ENCODE peak calls at places on chromosomes 4 and X, in ten cellular contexts. F is AG04449, R is ovary, A is fibroblast of pulmonary artery, S is WERI-Rb-1, L is RWPE1, E is neural progenitor cell, M is GM13976, G is A549, O is uterus. K is an unnamed sample.
A peak's percentile ranks its signal among the peaks of the same experiment; 100 is the strongest.

GRCh38 chr4:126051709-126052424 is 737.1 kb downstream of the FAT4 start:
- DNase-seq in F (peak; percentile 31), R (no peak), A (peak; percentile 89), S (no peak), L (no peak), E (no peak), M (no peak), G (no peak), O (no peak), K (no peak)

GRCh38 chrX:154525606-154526490 is 9.8 kb upstream of the FAM3A start:
- DNase-seq in F (no peak), R (no peak), A (no peak), S (no peak), L (no peak), E (no peak), M (no peak), G (peak; percentile 57), O (no peak), K (no peak)

GRCh38 chr4:60799214-60799613 is 400.9 kb upstream of the ADGRL3 start:
- DNase-seq in F (no peak), R (no peak), A (no peak), S (no peak), L (no peak), E (no peak), M (no peak), G (no peak), O (no peak), K (no peak)

GRCh38 chr4:37540486-37540885 is 145.7 kb downstream of the RELL1 start:
- DNase-seq in F (no peak), R (no peak), A (peak; percentile 41), S (no peak), L (no peak), E (peak; percentile 78), M (no peak), G (no peak), O (no peak), K (no peak)

GRCh38 chrX:117840645-117841044 is 276.0 kb downstream of the KLHL13 start:
- DNase-seq in F (no peak), R (no peak), A (no peak), S (no peak), L (no peak), E (no peak), M (no peak), G (no peak), O (no peak), K (no peak)

GRCh38 chr4:187021436-187022205 is 298.0 kb upstream of the FAT1 start:
- DNase-seq in F (no peak), R (no peak), A (no peak), S (no peak), L (no peak), E (no peak), M (no peak), G (no peak), O (no peak), K (no peak)

GRCh38 chr4:138190452-138190858 is 51.7 kb downstream of the SLC7A11 start:
- DNase-seq in F (no peak), R (no peak), A (no peak), S (no peak), L (no peak), E (no peak), M (peak; percentile 38), G (no peak), O (no peak), K (no peak)

GRCh38 chr4:1029957-1030520 is 18.6 kb downstream of the FGFRL1 start:
- DNase-seq in F (no peak), R (no peak), A (no peak), S (no peak), L (no peak), E (no peak), M (no peak), G (no peak), O (no peak), K (no peak)

GRCh38 chrX:103791233-103791632 is 14.6 kb downstream of the PLP1 start:
- DNase-seq in F (no peak), R (no peak), A (no peak), S (no peak), L (no peak), E (peak; percentile 24), M (no peak), G (no peak), O (no peak), K (no peak)

GRCh38 chr4:159481936-159482335 is 379.1 kb downstream of the RAPGEF2 start:
- DNase-seq in F (no peak), R (no peak), A (no peak), S (no peak), L (peak; percentile 22), E (no peak), M (no peak), G (no peak), O (no peak), K (no peak)

GRCh38 chr4:174365018-174365587 is 81.4 kb downstream of the CEP44 start:
- DNase-seq in F (no peak), R (no peak), A (peak; percentile 70), S (no peak), L (peak; percentile 8), E (peak; percentile 46), M (no peak), G (peak; percentile 53), O (no peak), K (no peak)

GRCh38 chr4:100022792-100023222 is 72.7 kb upstream of the H2AZ1 start:
- DNase-seq in F (no peak), R (no peak), A (peak; percentile 16), S (no peak), L (no peak), E (peak; percentile 32), M (no peak), G (no peak), O (no peak), K (no peak)

GRCh38 chr4:128355301-128355700 is 67.7 kb upstream of the PGRMC2 start:
- DNase-seq in F (no peak), R (no peak), A (no peak), S (no peak), L (no peak), E (no peak), M (no peak), G (peak; percentile 88), O (no peak), K (no peak)

GRCh38 chr4:77193511-77194236 is 36.7 kb downstream of the CCNG2 start:
- DNase-seq in F (no peak), R (no peak), A (no peak), S (no peak), L (no peak), E (peak; percentile 61), M (peak; percentile 85), G (no peak), O (peak; percentile 19), K (peak; percentile 89)

GRCh38 chr4:132169660-132170059 is 979.4 kb upstream of the PCDH10 start:
- DNase-seq in F (no peak), R (no peak), A (no peak), S (peak; percentile 96), L (no peak), E (peak; percentile 34), M (no peak), G (no peak), O (no peak), K (no peak)

GRCh38 chr4:2102045-2102883 is 43.1 kb downstream of the NAT8L start:
- DNase-seq in F (no peak), R (no peak), A (no peak), S (no peak), L (no peak), E (no peak), M (no peak), G (no peak), O (no peak), K (no peak)

DNA sequence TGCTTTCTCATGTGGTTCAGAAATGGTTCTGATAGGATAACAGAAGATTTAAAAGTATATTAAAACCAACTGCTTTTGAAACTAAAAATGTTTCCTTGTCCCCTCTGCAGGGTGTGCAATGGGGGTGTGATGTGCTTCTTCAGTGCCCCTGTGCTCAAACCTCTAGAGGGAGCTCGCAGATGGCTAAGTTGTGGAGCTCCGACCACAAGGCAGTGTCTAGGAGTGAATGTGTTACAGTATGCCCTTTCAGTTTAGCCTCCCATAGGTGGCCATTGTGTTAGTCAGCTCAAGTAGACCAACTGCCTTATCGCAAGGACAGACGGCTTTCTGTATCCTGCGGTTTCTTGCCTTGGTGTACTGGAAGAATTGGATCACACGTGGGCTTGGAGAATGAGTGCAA is 130.5 kb downstream of the TENT5D start:
- DNase-seq in F (no peak), R (no peak), A (no peak), S (peak; percentile 27), L (no peak), E (peak; percentile 40), M (no peak), G (peak; percentile 34), O (no peak), K (no peak)
- TF ChIP-seq CTCF in F (no peak), R (no peak), A (no peak), S (peak; percentile 64), L (no peak), E (peak; percentile 42), M (no peak), G (no peak), O (no peak), K (no peak)

DNA sequence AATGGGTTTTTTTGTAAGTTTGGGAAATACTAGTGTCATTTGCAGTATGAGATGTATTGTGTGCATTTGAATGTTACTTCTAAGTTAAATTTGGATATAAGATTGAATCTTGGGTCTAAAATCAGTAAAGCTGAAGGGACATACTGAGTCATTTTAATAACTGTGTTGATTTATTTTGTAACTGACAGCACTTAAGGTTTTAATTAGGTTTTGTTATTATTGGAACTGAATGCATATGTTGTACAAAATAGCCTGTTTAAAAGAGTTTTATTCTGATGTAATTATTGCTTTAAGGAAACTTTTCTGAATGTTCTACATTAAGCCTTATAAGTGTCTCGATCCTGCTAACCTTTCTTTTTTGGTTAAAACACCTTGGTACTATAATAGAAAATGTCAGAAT is 396.6 kb downstream of the MAPK10 start:
- DNase-seq in F (no peak), R (no peak), A (no peak), S (no peak), L (no peak), E (no peak), M (no peak), G (no peak), O (no peak), K (no peak)
- TF ChIP-seq CTCF in F (no peak), R (no peak), A (no peak), S (no peak), L (no peak), E (no peak), M (no peak), G (no peak), O (no peak), K (no peak)

GRCh38 chr4:118012142-118012541 is 22.1 kb upstream of the NDST3 start:
- DNase-seq in F (no peak), R (no peak), A (no peak), S (no peak), L (no peak), E (no peak), M (no peak), G (no peak), O (no peak), K (no peak)
- TF ChIP-seq CTCF in F (no peak), R (no peak), A (no peak), S (peak; percentile 50), L (no peak), E (peak; percentile 24), M (no peak), G (no peak), O (no peak), K (no peak)

DNA sequence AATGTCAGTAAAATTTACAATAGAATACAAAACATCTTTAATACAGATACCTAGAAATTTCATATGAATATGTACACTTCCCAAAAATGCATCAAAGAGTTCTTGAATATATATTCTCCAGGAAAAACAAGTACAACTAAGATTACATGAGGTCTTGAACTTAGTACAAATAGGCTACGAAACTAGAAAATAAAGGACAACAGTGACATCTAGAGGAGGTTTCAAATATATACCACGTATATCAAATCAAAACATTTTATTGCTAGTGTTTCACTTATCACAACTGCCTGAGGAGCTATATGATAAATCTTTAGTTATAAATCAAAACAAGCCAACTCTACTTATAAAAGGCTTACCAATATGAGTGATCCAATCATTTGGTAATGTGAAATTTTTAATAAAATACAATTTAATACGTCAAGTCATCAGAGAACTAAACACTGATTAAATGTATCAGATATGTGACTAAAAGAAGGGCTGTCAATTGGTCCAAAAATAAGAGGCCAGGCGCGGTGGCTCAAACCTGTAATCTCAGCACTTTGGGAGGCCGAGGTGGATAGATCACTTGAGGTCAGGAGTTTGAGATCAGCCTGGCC is 36.6 kb downstream of the ANAPC10 start:
- DNase-seq in F (no peak), R (no peak), A (peak; percentile 86), S (no peak), L (peak; percentile 19), E (peak; percentile 24), M (peak; percentile 21), G (peak; percentile 57), O (no peak), K (no peak)
- TF ChIP-seq CTCF in F (peak; percentile 6), R (no peak), A (peak; percentile 30), S (no peak), L (peak; percentile 48), E (peak; percentile 70), M (peak; percentile 30), G (peak; percentile 55), O (peak; percentile 39), K (peak; percentile 75)